ENCODE peak calls at places on chromosome 10, in seven cellular contexts. A is K562, Q is IMR-90, T is HepG2, S is H9, L is mammary epithelial cell, V is keratinocyte. U is an unnamed sample.

GRCh38 chr10:92822060-92822634 is 26.2 kb upstream of the EXOC6 start:
- DNase-seq in Q (peak), L (peak), V (peak), S (no peak), T (peak), A (peak), U (no peak)

GRCh38 chr10:58696736-58697135 is 184.1 kb downstream of the BICC1 start:
- DNase-seq in L (peak), Q (peak), V (no peak), S (no peak), A (no peak), T (no peak), U (no peak)

GRCh38 chr10:113356794-113357687 is 195.8 kb upstream of the HABP2 start:
- DNase-seq in Q (no peak), A (no peak), L (no peak), T (no peak), S (no peak), V (no peak), U (no peak)

GRCh38 chr10:35336084-35336831 is at the start of gene CCNY:
- DNase-seq in S (peak), Q (peak), T (peak), L (peak), V (no peak), A (peak), U (peak)

GRCh38 chr10:101044117-101044516 is 13.1 kb downstream of the SFXN3 start:
- DNase-seq in T (peak), L (no peak), S (no peak), A (no peak), Q (no peak), V (no peak), U (no peak)

GRCh38 chr10:89900554-89900953 is 199.2 kb downstream of the KIF20B start:
- DNase-seq in L (no peak), Q (no peak), A (no peak), S (no peak), T (no peak), V (no peak), U (no peak)

GRCh38 chr10:119450606-119451304 is 91.8 kb downstream of the RGS10 start:
- DNase-seq in Q (peak), V (no peak), L (no peak), S (no peak), T (no peak), A (no peak), U (no peak)

GRCh38 chr10:99941942-99942835 is 67.6 kb downstream of the DNMBP start:
- DNase-seq in Q (peak), V (no peak), L (no peak), A (no peak), S (no peak), T (no peak), U (no peak)

GRCh38 chr10:64430690-64431323 is 909.6 kb downstream of the REEP3 start:
- DNase-seq in Q (no peak), T (peak), V (no peak), L (no peak), A (no peak), S (peak), U (peak)

DNA sequence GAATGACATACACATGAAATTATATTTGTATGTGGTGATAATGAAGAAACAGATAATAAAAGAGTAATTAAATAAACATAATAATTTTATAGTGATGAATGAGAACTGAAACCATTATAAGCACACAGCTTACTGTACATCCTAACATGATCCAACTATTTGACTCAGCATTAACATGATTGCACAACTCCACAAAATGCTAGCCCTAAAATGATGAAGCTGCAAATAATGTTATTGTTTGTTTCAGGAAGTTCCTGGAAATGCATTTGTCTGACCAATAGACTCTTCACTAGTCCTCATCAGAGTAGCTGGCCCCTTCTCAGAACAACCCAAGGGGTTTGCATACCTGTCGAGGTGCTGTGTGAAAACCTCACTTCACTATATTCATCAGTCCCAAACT is 115.5 kb downstream of the RTKN2 start:
- DNase-seq in Q (peak), A (no peak), T (no peak), S (no peak), V (no peak), L (peak), U (no peak)
- H3K4me2 ChIP-seq in Q (no peak), A (no peak), T (no peak), S (no peak), V (no peak), L (no peak), U (no peak)

DNA sequence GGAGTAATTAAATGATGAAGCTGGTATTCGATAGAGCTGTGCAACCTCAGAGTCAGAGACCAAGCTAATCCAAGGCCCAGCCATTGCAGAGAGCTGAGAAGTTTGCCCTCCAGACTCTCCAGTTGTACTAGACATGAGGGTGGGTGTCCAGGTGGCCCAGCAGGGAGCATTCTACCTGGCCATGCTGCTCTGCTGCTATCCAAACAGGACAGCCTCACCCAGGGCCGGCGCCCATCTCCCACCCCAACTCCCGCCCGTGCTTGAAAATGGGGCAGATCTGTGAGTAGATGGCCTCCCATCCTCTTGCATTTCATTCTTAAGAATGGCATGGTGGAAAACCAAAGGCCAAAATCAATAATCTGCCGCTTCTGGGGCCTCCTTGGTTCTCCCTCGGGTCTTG is 124.2 kb downstream of the TCERG1L start:
- DNase-seq in A (no peak), V (no peak), Q (no peak), S (no peak), L (no peak), T (no peak), U (no peak)
- H3K9ac ChIP-seq in A (no peak), V (no peak), Q (no peak), S (no peak), L (no peak), T (no peak), U (no peak)

GRCh38 chr10:6086375-6087233 is 2.2 kb upstream of the RBM17 start:
- DNase-seq in L (peak), T (peak), Q (peak), S (peak), A (peak), V (peak), U (peak)

GRCh38 chr10:6089334-6090219 is 743 bp downstream of the RBM17 start:
- DNase-seq in L (peak), Q (no peak), V (peak), T (peak), S (peak), A (no peak), U (peak)

GRCh38 chr10:6091630-6092029 is 2.8 kb downstream of the RBM17 start:
- DNase-seq in T (no peak), L (no peak), V (no peak), Q (no peak), S (no peak), A (no peak), U (peak)

GRCh38 chr10:6092731-6093130 is 3.9 kb downstream of the RBM17 start:
- DNase-seq in S (no peak), Q (no peak), L (no peak), A (no peak), V (no peak), T (no peak), U (no peak)

GRCh38 chr10:6088721-6089333 is at the start of gene RBM17:
- DNase-seq in S (peak), T (peak), A (peak), L (peak), Q (peak), V (peak), U (peak)
- TF ChIP-seq CTCF in S (peak), T (peak), A (peak), L (peak), Q (peak), V (peak), U (peak)

GRCh38 chr10:62019685-62020361 is 118.3 kb downstream of the ARID5B start:
- DNase-seq in A (no peak), Q (no peak), S (no peak), V (no peak), L (no peak), T (no peak), U (no peak)

GRCh38 chr10:62016477-62017140 is 115.1 kb downstream of the ARID5B start:
- DNase-seq in T (no peak), L (no peak), S (no peak), A (no peak), Q (peak), V (no peak), U (no peak)

GRCh38 chr10:62019013-62019684 is 117.7 kb downstream of the ARID5B start:
- DNase-seq in T (no peak), Q (no peak), A (no peak), L (peak), V (no peak), S (no peak), U (no peak)

GRCh38 chr10:62017141-62017870 is 115.8 kb downstream of the ARID5B start:
- DNase-seq in T (no peak), L (no peak), V (no peak), S (no peak), A (no peak), Q (no peak), U (no peak)

GRCh38 chr10:62018141-62018911 is 116.8 kb downstream of the ARID5B start:
- DNase-seq in V (no peak), Q (no peak), T (no peak), A (no peak), S (no peak), L (no peak), U (no peak)
- H3K4me2 ChIP-seq in V (peak), Q (no peak), T (no peak), A (no peak), S (no peak), L (peak), U (no peak)

GRCh38 chr10:91582063-91582673 is 50.7 kb downstream of the PPP1R3C start:
- DNase-seq in T (no peak), Q (no peak), L (no peak), A (no peak), S (no peak), V (no peak), U (no peak)
- H3K9ac ChIP-seq in T (no peak), Q (no peak), L (no peak), A (no peak), S (no peak), V (no peak), U (no peak)

U was measured in neural progenitor cell.